ENCODE peak calls at places on chromosomes 5 and 9, in five cellular contexts. One of them, this sample, is unnamed.

GRCh38 chr5:178248750-178249149 is 16.1 kb upstream of the PHYKPL start:
- DNase-seq in ovary: no peak
- DNase-seq in HCT116: no peak
- DNase-seq in NB4: no peak
- DNase-seq in adrenal gland: no peak
- DNase-seq in this sample: no peak

GRCh38 chr5:42811591-42812392 is at the start of gene SELENOP:
- DNase-seq in ovary: peak
- DNase-seq in HCT116: peak
- DNase-seq in NB4: peak
- DNase-seq in adrenal gland: peak
- DNase-seq in this sample: no peak

GRCh38 chr5:119178435-119178834 is 107.5 kb downstream of the DMXL1 start:
- DNase-seq in ovary: no peak
- DNase-seq in HCT116: no peak
- DNase-seq in NB4: no peak
- DNase-seq in adrenal gland: no peak
- DNase-seq in this sample: no peak

GRCh38 chr9:127463891-127464290 is 12.6 kb downstream of the LRSAM1 start:
- DNase-seq in ovary: no peak
- DNase-seq in HCT116: no peak
- DNase-seq in NB4: no peak
- DNase-seq in adrenal gland: no peak
- DNase-seq in this sample: no peak

GRCh38 chr9:92716557-92716956 is 46.6 kb upstream of the IPPK start:
- DNase-seq in ovary: peak
- DNase-seq in HCT116: peak
- DNase-seq in NB4: peak
- DNase-seq in adrenal gland: peak
- DNase-seq in this sample: peak

GRCh38 chr5:56910123-56910951 is 941 bp downstream of the SETD9 start:
- DNase-seq in ovary: peak
- DNase-seq in HCT116: no peak
- DNase-seq in NB4: peak
- DNase-seq in adrenal gland: peak
- DNase-seq in this sample: peak

GRCh38 chr9:137269231-137269772 is 8.2 kb upstream of the TOR4A start:
- DNase-seq in ovary: no peak
- DNase-seq in HCT116: no peak
- DNase-seq in NB4: no peak
- DNase-seq in adrenal gland: peak
- DNase-seq in this sample: no peak

GRCh38 chr5:171207256-171207866 is 101.7 kb upstream of the TLX3 start:
- DNase-seq in ovary: no peak
- DNase-seq in HCT116: peak
- DNase-seq in NB4: peak
- DNase-seq in adrenal gland: no peak
- DNase-seq in this sample: peak

GRCh38 chr9:135716045-135716444 is 14.1 kb downstream of the KCNT1 start:
- DNase-seq in ovary: no peak
- DNase-seq in HCT116: no peak
- DNase-seq in NB4: no peak
- DNase-seq in adrenal gland: no peak
- DNase-seq in this sample: no peak

GRCh38 chr9:93096131-93096802 is at the start of gene CARD19:
- DNase-seq in ovary: peak
- DNase-seq in HCT116: no peak
- DNase-seq in NB4: peak
- DNase-seq in adrenal gland: peak
- DNase-seq in this sample: peak

GRCh38 chr5:34603378-34603777 is 52.8 kb upstream of the RAI14 start:
- DNase-seq in ovary: no peak
- DNase-seq in HCT116: no peak
- DNase-seq in NB4: no peak
- DNase-seq in adrenal gland: no peak
- DNase-seq in this sample: no peak

GRCh38 chr9:125997510-125997823 is 250.3 kb downstream of the PBX3 start:
- DNase-seq in ovary: no peak
- DNase-seq in HCT116: no peak
- DNase-seq in NB4: no peak
- DNase-seq in adrenal gland: no peak
- DNase-seq in this sample: no peak

GRCh38 chr5:33715646-33716045 is 176.1 kb downstream of the ADAMTS12 start:
- DNase-seq in ovary: no peak
- DNase-seq in HCT116: no peak
- DNase-seq in NB4: no peak
- DNase-seq in adrenal gland: no peak
- DNase-seq in this sample: no peak

GRCh38 chr9:128415222-128415621 is 5.4 kb upstream of the CERCAM start:
- DNase-seq in ovary: no peak
- DNase-seq in HCT116: no peak
- DNase-seq in NB4: no peak
- DNase-seq in adrenal gland: no peak
- DNase-seq in this sample: no peak

GRCh38 chr5:151745071-151745705 is 13.2 kb downstream of the ATOX1 start:
- DNase-seq in ovary: no peak
- DNase-seq in HCT116: peak
- DNase-seq in NB4: no peak
- DNase-seq in adrenal gland: peak
- DNase-seq in this sample: no peak

GRCh38 chr5:157539623-157540022 is 36.0 kb downstream of the ADAM19 start:
- DNase-seq in ovary: no peak
- DNase-seq in HCT116: no peak
- DNase-seq in NB4: no peak
- DNase-seq in adrenal gland: no peak
- DNase-seq in this sample: no peak

GRCh38 chr5:78979117-78979742 is 5.9 kb downstream of the ARSB start:
- DNase-seq in ovary: no peak
- DNase-seq in HCT116: no peak
- DNase-seq in NB4: no peak
- DNase-seq in adrenal gland: no peak
- DNase-seq in this sample: no peak

DNA sequence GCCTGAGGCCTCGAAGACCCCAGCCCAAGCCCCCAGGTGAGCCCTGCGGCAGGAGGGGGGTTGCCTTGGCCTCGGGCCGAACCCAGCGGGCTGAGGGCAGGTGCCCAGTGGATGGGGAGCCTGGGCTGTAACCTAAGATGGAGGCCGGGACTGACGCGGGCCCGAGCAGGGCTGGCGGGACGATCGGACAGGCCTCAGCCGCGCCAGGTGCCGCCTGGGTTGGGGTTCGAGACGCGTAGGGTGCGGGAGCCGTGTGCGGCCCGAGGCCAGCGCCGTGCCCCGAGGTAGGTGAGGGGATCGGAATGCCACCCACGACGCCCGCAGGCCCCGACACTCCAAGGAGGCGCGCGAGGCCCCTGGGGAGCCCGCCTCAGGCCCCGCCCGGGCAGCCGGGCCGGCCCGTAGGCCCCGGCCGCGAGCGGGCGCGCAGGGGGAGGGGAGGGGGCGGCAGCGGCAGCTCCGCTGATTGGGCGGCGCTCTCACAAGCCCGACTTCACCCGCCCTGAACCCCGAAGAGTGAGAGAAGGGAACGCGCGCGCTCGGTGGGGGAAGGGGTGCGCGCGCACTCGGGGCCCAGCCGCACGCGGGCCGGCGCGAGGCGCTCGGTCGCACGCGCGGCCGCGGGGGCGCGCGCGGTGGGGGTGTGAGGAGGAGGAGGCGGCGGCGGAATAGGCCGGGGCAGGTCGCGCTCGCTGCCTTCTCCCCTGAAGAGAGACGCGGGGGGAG is at the start of gene NSD1:
- DNase-seq in ovary: peak
- DNase-seq in HCT116: no peak
- DNase-seq in NB4: peak
- DNase-seq in adrenal gland: peak
- DNase-seq in this sample: peak
- TF ChIP-seq POLR2A in ovary: peak
- TF ChIP-seq POLR2A in HCT116: peak
- TF ChIP-seq POLR2A in NB4: peak
- TF ChIP-seq POLR2A in adrenal gland: peak
- TF ChIP-seq POLR2A in this sample: peak

GRCh38 chr5:133025804-133026663 is at the start of gene ZCCHC10:
- DNase-seq in ovary: peak
- DNase-seq in HCT116: peak
- DNase-seq in NB4: peak
- DNase-seq in adrenal gland: peak
- DNase-seq in this sample: peak
- TF ChIP-seq POLR2A in ovary: peak
- TF ChIP-seq POLR2A in HCT116: no peak
- TF ChIP-seq POLR2A in NB4: peak
- TF ChIP-seq POLR2A in adrenal gland: peak
- TF ChIP-seq POLR2A in this sample: peak

GRCh38 chr5:179608131-179608581 is 15.3 kb downstream of the HNRNPH1 start:
- DNase-seq in ovary: no peak
- DNase-seq in HCT116: no peak
- DNase-seq in NB4: peak
- DNase-seq in adrenal gland: no peak
- DNase-seq in this sample: no peak

GRCh38 chr5:179606910-179607448 is 16.5 kb downstream of the HNRNPH1 start:
- DNase-seq in ovary: no peak
- DNase-seq in HCT116: no peak
- DNase-seq in NB4: peak
- DNase-seq in adrenal gland: no peak
- DNase-seq in this sample: no peak

GRCh38 chr5:179606071-179606909 is 17.2 kb downstream of the HNRNPH1 start:
- DNase-seq in ovary: no peak
- DNase-seq in HCT116: no peak
- DNase-seq in NB4: no peak
- DNase-seq in adrenal gland: no peak
- DNase-seq in this sample: no peak

GRCh38 chr5:179605026-179605833 is 18.2 kb downstream of the HNRNPH1 start:
- DNase-seq in ovary: no peak
- DNase-seq in HCT116: no peak
- DNase-seq in NB4: no peak
- DNase-seq in adrenal gland: no peak
- DNase-seq in this sample: no peak

GRCh38 chr5:179607449-179607931 is 16.0 kb downstream of the HNRNPH1 start:
- DNase-seq in ovary: no peak
- DNase-seq in HCT116: no peak
- DNase-seq in NB4: peak
- DNase-seq in adrenal gland: peak
- DNase-seq in this sample: no peak
- TF ChIP-seq POLR2A in ovary: no peak
- TF ChIP-seq POLR2A in HCT116: no peak
- TF ChIP-seq POLR2A in NB4: no peak
- TF ChIP-seq POLR2A in adrenal gland: no peak
- TF ChIP-seq POLR2A in this sample: no peak

GRCh38 chr9:117095116-117095515 is 319.7 kb downstream of the ASTN2 start:
- DNase-seq in ovary: no peak
- DNase-seq in HCT116: no peak
- DNase-seq in NB4: no peak
- DNase-seq in adrenal gland: no peak
- DNase-seq in this sample: no peak
- TF ChIP-seq POLR2A in ovary: no peak
- TF ChIP-seq POLR2A in HCT116: no peak
- TF ChIP-seq POLR2A in NB4: no peak
- TF ChIP-seq POLR2A in adrenal gland: no peak
- TF ChIP-seq POLR2A in this sample: no peak

GRCh38 chr9:111525056-111525977 is at the start of gene ZNF483:
- DNase-seq in ovary: peak
- DNase-seq in HCT116: peak
- DNase-seq in NB4: no peak
- DNase-seq in adrenal gland: peak
- DNase-seq in this sample: peak
- TF ChIP-seq POLR2A in ovary: peak
- TF ChIP-seq POLR2A in HCT116: no peak
- TF ChIP-seq POLR2A in NB4: no peak
- TF ChIP-seq POLR2A in adrenal gland: peak
- TF ChIP-seq POLR2A in this sample: no peak

GRCh38 chr9:131395745-131396479 is 2.0 kb downstream of the PRRC2B start:
- DNase-seq in ovary: no peak
- DNase-seq in HCT116: no peak
- DNase-seq in NB4: no peak
- DNase-seq in adrenal gland: no peak
- DNase-seq in this sample: peak

GRCh38 chr9:131397100-131397790 is 3.4 kb downstream of the PRRC2B start:
- DNase-seq in ovary: no peak
- DNase-seq in HCT116: no peak
- DNase-seq in NB4: no peak
- DNase-seq in adrenal gland: no peak
- DNase-seq in this sample: no peak

GRCh38 chr9:131399972-131400371 is 6.1 kb downstream of the PRRC2B start:
- DNase-seq in ovary: no peak
- DNase-seq in HCT116: no peak
- DNase-seq in NB4: no peak
- DNase-seq in adrenal gland: no peak
- DNase-seq in this sample: no peak

GRCh38 chr9:131396626-131397025 is 2.7 kb downstream of the PRRC2B start:
- DNase-seq in ovary: no peak
- DNase-seq in HCT116: no peak
- DNase-seq in NB4: no peak
- DNase-seq in adrenal gland: no peak
- DNase-seq in this sample: peak

GRCh38 chr9:131398204-131398603 is 4.3 kb downstream of the PRRC2B start:
- DNase-seq in ovary: no peak
- DNase-seq in HCT116: no peak
- DNase-seq in NB4: peak
- DNase-seq in adrenal gland: no peak
- DNase-seq in this sample: no peak
- TF ChIP-seq POLR2A in ovary: no peak
- TF ChIP-seq POLR2A in HCT116: no peak
- TF ChIP-seq POLR2A in NB4: no peak
- TF ChIP-seq POLR2A in adrenal gland: no peak
- TF ChIP-seq POLR2A in this sample: no peak

GRCh38 chr9:134366223-134367031 is 40.2 kb downstream of the RXRA start:
- DNase-seq in ovary: peak
- DNase-seq in HCT116: no peak
- DNase-seq in NB4: peak
- DNase-seq in adrenal gland: peak
- DNase-seq in this sample: peak
- TF ChIP-seq POLR2A in ovary: no peak
- TF ChIP-seq POLR2A in HCT116: no peak
- TF ChIP-seq POLR2A in NB4: no peak
- TF ChIP-seq POLR2A in adrenal gland: peak
- TF ChIP-seq POLR2A in this sample: no peak

GRCh38 chr5:141510850-141511718 is 22.2 kb downstream of the PCDHGC5 start:
- DNase-seq in ovary: no peak
- DNase-seq in HCT116: no peak
- DNase-seq in NB4: peak
- DNase-seq in adrenal gland: no peak
- DNase-seq in this sample: no peak
- TF ChIP-seq POLR2A in ovary: no peak
- TF ChIP-seq POLR2A in HCT116: no peak
- TF ChIP-seq POLR2A in NB4: no peak
- TF ChIP-seq POLR2A in adrenal gland: no peak
- TF ChIP-seq POLR2A in this sample: no peak

This sample was measured in erythroblast.